ENCODE peak calls at places on chromosomes 13 and 19, in nine cellular contexts. N is cardiac muscle cell, D is WERI-Rb-1, B is BE2C, I is fibroblast of villous mesenchyme, Y is astrocyte of the spinal cord, J is IMR-90, U is fibroblast of mammary gland, G is kidney epithelial cell. M is an unnamed sample.

GRCh38 chr19:3122512-3122870 is 13.3 kb upstream of the GNA15 start:
- DNase-seq in N (no peak), D (no peak), B (no peak), I (no peak), Y (no peak), J (no peak), U (no peak), G (no peak), M (no peak)

GRCh38 chr19:51462681-51463080 is 4.4 kb upstream of the SIGLEC8 start:
- DNase-seq in N (no peak), D (no peak), B (no peak), I (no peak), Y (no peak), J (no peak), U (no peak), G (no peak), M (no peak)

GRCh38 chr13:56166864-56167263 is 973.9 kb upstream of the PRR20A start:
- DNase-seq in N (no peak), D (no peak), B (no peak), I (no peak), Y (no peak), J (no peak), U (no peak), G (no peak), M (no peak)

GRCh38 chr19:16586477-16586871 is 14.3 kb upstream of the SLC35E1 start:
- DNase-seq in N (no peak), D (no peak), B (no peak), I (no peak), Y (no peak), J (no peak), U (no peak), G (no peak), M (no peak)

GRCh38 chr13:98798849-98799645 is 46.6 kb upstream of the SLC15A1 start:
- DNase-seq in N (no peak), D (no peak), B (no peak), I (peak), Y (peak), J (peak), U (peak), G (no peak), M (peak)

GRCh38 chr13:23811366-23812027 is 77.7 kb downstream of the MIPEP start:
- DNase-seq in N (no peak), D (no peak), B (no peak), I (no peak), Y (no peak), J (no peak), U (no peak), G (no peak), M (no peak)

GRCh38 chr19:12668937-12669271 is 2.3 kb downstream of the WDR83 start:
- DNase-seq in N (peak), D (peak), B (no peak), I (peak), Y (peak), J (peak), U (peak), G (no peak), M (peak)

GRCh38 chr13:89806594-89806993 is 1540.9 kb upstream of the MIR17HG start:
- DNase-seq in N (no peak), D (no peak), B (no peak), I (no peak), Y (no peak), J (no peak), U (no peak), G (no peak), M (no peak)

GRCh38 chr13:28754698-28755545 is 36.2 kb upstream of the SLC46A3 start:
- DNase-seq in N (peak), D (no peak), B (no peak), I (peak), Y (peak), J (peak), U (no peak), G (no peak), M (no peak)

GRCh38 chr19:28296506-28296905 is 916.4 kb downstream of the UQCRFS1 start:
- DNase-seq in N (no peak), D (no peak), B (no peak), I (peak), Y (peak), J (no peak), U (peak), G (no peak), M (no peak)

GRCh38 chr19:35518313-35518712 is 4.9 kb upstream of the DMKN start:
- DNase-seq in N (no peak), D (no peak), B (no peak), I (peak), Y (peak), J (peak), U (peak), G (peak), M (peak)

GRCh38 chr13:24161980-24162517 is 1.5 kb downstream of the SPATA13 start:
- DNase-seq in N (no peak), D (no peak), B (no peak), I (no peak), Y (no peak), J (no peak), U (no peak), G (no peak), M (no peak)

GRCh38 chr13:101522607-101523006 is 70.1 kb downstream of the ITGBL1 start:
- DNase-seq in N (no peak), D (no peak), B (no peak), I (no peak), Y (no peak), J (no peak), U (no peak), G (no peak), M (no peak)

GRCh38 chr13:93249259-93249917 is 22.8 kb downstream of the GPC6 start:
- DNase-seq in N (no peak), D (no peak), B (no peak), I (peak), Y (peak), J (peak), U (peak), G (no peak), M (peak)

GRCh38 chr13:41457589-41458186 is 338 bp downstream of the RGCC start:
- DNase-seq in N (no peak), D (no peak), B (no peak), I (no peak), Y (no peak), J (no peak), U (no peak), G (no peak), M (no peak)

DNA sequence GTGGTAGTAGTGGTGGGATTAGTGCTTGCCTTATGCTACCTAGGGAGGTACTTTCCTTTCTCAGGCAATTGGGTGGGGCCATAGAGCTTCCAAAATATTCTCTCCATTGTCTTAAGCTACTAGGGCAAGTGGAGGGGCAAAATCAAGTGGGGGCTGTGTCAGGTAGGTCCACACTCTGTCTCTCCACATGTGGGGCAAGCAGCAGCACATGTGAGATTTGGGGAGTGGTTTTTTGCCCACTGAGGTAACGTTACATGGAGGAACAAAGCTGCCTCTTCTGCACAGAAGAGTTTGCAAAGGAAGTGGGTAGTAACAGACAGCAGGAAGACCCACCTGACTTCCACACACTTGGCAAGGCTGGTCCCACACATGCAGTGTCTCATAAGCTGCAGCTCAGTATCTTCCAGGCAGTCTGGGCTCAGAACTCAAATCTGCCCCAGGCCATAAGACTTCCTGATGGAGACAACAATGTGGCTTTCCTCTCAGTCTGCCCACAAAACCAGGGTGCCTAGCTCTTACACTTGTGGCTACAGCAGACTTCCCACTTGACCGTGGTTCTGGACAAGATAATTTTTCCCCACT is 1581.5 kb upstream of the PCDH20 start:
- DNase-seq in N (no peak), D (no peak), B (no peak), I (no peak), Y (no peak), J (no peak), U (no peak), G (no peak), M (no peak)
- TF ChIP-seq CTCF in N (no peak), D (no peak), B (no peak), I (no peak), Y (no peak), J (no peak), U (no peak), G (no peak), M (no peak)

DNA sequence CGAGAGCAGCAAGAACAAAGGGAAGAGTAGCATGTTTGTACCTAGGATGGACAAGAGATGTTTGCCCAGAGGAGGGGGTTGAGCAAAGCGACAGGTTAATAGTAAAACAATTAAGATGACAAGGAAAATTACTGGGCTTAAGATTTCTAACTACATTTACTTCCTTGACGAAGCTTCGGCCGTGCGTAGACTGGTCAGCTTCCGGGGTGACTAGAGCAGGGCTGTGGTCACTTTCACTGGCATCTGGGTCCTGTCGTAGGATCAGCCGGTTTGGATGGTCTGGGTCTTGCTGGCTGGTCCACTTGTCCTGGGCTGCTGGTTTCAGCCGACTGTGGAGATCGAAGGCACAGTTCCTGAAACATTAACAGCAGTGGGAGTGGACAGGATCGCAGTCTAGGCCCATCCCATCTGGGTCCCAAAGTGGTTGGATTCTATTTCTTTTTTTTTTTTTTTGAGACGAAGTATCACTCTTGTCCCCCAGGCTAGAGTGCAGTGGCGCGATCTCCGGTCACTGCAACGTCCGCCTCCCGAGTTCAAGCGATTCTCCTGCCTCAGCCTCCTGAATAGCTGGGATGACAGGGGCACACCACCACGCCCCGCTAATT is 5.0 kb upstream of the BSG start:
- DNase-seq in N (no peak), D (no peak), B (no peak), I (peak), Y (no peak), J (no peak), U (no peak), G (no peak), M (no peak)
- H3K4me3 ChIP-seq in N (no peak), D (no peak), B (no peak), I (peak), Y (no peak), J (no peak), U (no peak), G (no peak), M (no peak)

GRCh38 chr19:49488863-49489537 is 1.6 kb downstream of the RPL13A start:
- DNase-seq in N (no peak), D (no peak), B (no peak), I (no peak), Y (no peak), J (no peak), U (no peak), G (no peak), M (no peak)

GRCh38 chr19:49486232-49486631 is 1.2 kb upstream of the RPL13A start:
- DNase-seq in N (no peak), D (no peak), B (no peak), I (no peak), Y (no peak), J (no peak), U (no peak), G (no peak), M (no peak)

GRCh38 chr19:49488046-49488862 is 846 bp downstream of the RPL13A start:
- DNase-seq in N (no peak), D (no peak), B (no peak), I (no peak), Y (no peak), J (no peak), U (no peak), G (no peak), M (no peak)

GRCh38 chr19:49487277-49488045 is at the start of gene RPL13A:
- DNase-seq in N (peak), D (peak), B (peak), I (peak), Y (peak), J (peak), U (peak), G (peak), M (peak)

DNA sequence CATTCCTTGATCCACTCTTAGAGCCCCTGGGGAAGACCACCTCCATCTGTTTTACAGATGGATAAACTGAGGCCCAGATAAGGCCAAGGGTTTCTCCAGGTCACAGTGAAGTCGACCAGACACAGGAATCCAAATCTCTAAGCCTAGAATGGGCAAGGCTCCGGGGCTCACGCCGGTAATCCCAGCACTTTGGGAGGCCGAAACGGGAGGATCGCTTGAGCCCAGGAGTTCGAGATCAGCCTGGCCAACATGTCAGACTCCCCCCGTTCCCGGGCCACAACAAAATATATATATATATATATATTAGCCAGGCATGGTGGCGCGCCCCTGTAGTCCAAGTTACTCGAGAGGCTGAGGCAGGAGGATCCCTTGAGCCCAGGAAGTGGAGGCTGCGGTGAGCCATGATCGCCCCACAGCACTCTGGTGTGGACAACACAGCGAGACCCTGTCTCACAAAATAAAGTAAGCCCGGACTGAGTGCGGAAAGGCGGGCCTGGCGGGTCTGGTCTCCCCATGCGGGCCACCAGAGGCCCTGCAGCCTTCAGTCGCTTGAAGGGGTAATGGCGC is 615 bp upstream of the RPL13A start:
- DNase-seq in N (no peak), D (no peak), B (no peak), I (no peak), Y (no peak), J (no peak), U (no peak), G (no peak), M (no peak)
- TF ChIP-seq CTCF in N (no peak), D (no peak), B (no peak), I (no peak), Y (no peak), J (no peak), U (no peak), G (no peak), M (no peak)

GRCh38 chr19:40216013-40216776 is 2.0 kb downstream of the TTC9B start:
- DNase-seq in N (no peak), D (no peak), B (no peak), I (no peak), Y (no peak), J (no peak), U (no peak), G (no peak), M (no peak)
- H3K4me3 ChIP-seq in N (no peak), D (no peak), B (no peak), I (no peak), Y (no peak), J (no peak), U (no peak), G (no peak), M (no peak)

GRCh38 chr19:15320118-15320517 is 12.2 kb downstream of the BRD4 start:
- DNase-seq in N (no peak), D (no peak), B (no peak), I (peak), Y (peak), J (peak), U (peak), G (no peak), M (no peak)
- TF ChIP-seq CTCF in N (no peak), D (no peak), B (no peak), I (no peak), Y (no peak), J (no peak), U (no peak), G (no peak), M (no peak)